ENCODE peak calls at places on chromosomes 3 and 15, in five cellular contexts. F is sciatic nerve, C is body of pancreas, H is NAMALWA, X is small intestine. R is an unnamed sample.

GRCh38 chr3:34843479-34843870 is 795.9 kb upstream of the ARPP21 start:
- DNase-seq in C (no peak), H (no peak), F (no peak), X (no peak), R (no peak)

GRCh38 chr3:156811092-156811862 is 14.9 kb upstream of the LEKR1 start:
- DNase-seq in F (no peak), C (no peak), X (peak; percentile 85), H (no peak), R (no peak)

GRCh38 chr3:27824312-27825200 is 102.4 kb upstream of the EOMES start:
- DNase-seq in H (no peak), X (no peak), C (no peak), F (no peak), R (no peak)

GRCh38 chr3:189625071-189625470 is 6.1 kb upstream of the TP63 start:
- DNase-seq in H (no peak), F (no peak), X (no peak), C (no peak), R (no peak)

GRCh38 chr3:106610362-106610997 is 741.7 kb upstream of the CBLB start:
- DNase-seq in H (no peak), C (no peak), F (no peak), X (no peak), R (no peak)

GRCh38 chr15:58987036-58987435 is 427 bp upstream of the RNF111 start:
- DNase-seq in H (no peak), X (peak; percentile 55), C (no peak), F (no peak), R (no peak)

GRCh38 chr3:45178131-45179023 is 32.2 kb upstream of the CDCP1 start:
- DNase-seq in X (no peak), H (no peak), F (no peak), C (peak; percentile 18), R (no peak)

GRCh38 chr15:101376615-101377395 is 81.8 kb upstream of the SNRPA1 start:
- DNase-seq in H (no peak), X (no peak), F (peak; percentile 28), C (no peak), R (no peak)

GRCh38 chr15:74997161-74997942 is 2.0 kb downstream of the SCAMP5 start:
- DNase-seq in H (no peak), C (peak; percentile 33), X (peak; percentile 51), F (no peak), R (no peak)

GRCh38 chr15:27538325-27538724 is 560.8 kb downstream of the OCA2 start:
- DNase-seq in H (no peak), F (no peak), C (no peak), X (no peak), R (no peak)

GRCh38 chr3:18069564-18069963 is 327.1 kb upstream of the TBC1D5 start:
- DNase-seq in F (no peak), X (no peak), C (no peak), H (no peak), R (no peak)

GRCh38 chr3:54122802-54123537 is 618 bp downstream of the CACNA2D3 start:
- DNase-seq in H (no peak), X (no peak), C (no peak), F (no peak), R (no peak)

GRCh38 chr3:148158210-148158609 is 539.5 kb upstream of the AGTR1 start:
- DNase-seq in C (no peak), X (no peak), H (no peak), F (no peak), R (no peak)

GRCh38 chr3:113287818-113288648 is 76.7 kb downstream of the BOC start:
- DNase-seq in F (no peak), X (peak; percentile 53), C (peak; percentile 70), H (peak; percentile 72), R (peak; percentile 70)

GRCh38 chr3:172046268-172046915 is 7.0 kb downstream of the FNDC3B start:
- DNase-seq in X (no peak), C (no peak), H (no peak), F (no peak), R (no peak)

GRCh38 chr3:12194209-12194608 is 35.5 kb upstream of the TIMP4 start:
- DNase-seq in F (no peak), X (peak; percentile 36), H (no peak), C (no peak), R (no peak)

GRCh38 chr3:122989856-122990575 is 37.5 kb downstream of the SEMA5B start:
- DNase-seq in H (no peak), C (no peak), X (no peak), F (no peak), R (no peak)

GRCh38 chr15:82021992-82022391 is 23.8 kb downstream of the MEX3B start:
- DNase-seq in F (no peak), X (no peak), H (no peak), C (no peak), R (no peak)

GRCh38 chr15:86555939-86556725 is 476.5 kb downstream of the AGBL1 start:
- DNase-seq in F (no peak), C (no peak), H (no peak), X (peak; percentile 26), R (no peak)

GRCh38 chr3:37737134-37737533 is 124.5 kb upstream of the CTDSPL start:
- DNase-seq in F (no peak), H (no peak), C (no peak), X (no peak), R (no peak)

GRCh38 chr15:79682285-79682684 is 214.5 kb downstream of the MTHFS start:
- DNase-seq in C (no peak), X (no peak), H (no peak), F (peak; percentile 69), R (no peak)

GRCh38 chr3:172098698-172099494 is 59.5 kb downstream of the FNDC3B start:
- DNase-seq in C (no peak), F (no peak), H (no peak), X (no peak), R (no peak)

GRCh38 chr15:86571873-86572272 is 492.2 kb downstream of the AGBL1 start:
- DNase-seq in H (no peak), F (no peak), C (no peak), X (no peak), R (no peak)

GRCh38 chr3:78204977-78205376 is 1165.1 kb downstream of the ROBO2 start:
- DNase-seq in F (no peak), X (no peak), C (no peak), H (no peak), R (no peak)

GRCh38 chr3:52860424-52860768 is 25.6 kb upstream of the MUSTN1 start:
- DNase-seq in H (no peak), C (no peak), F (no peak), X (no peak), R (no peak)

GRCh38 chr3:124951511-124952390 is 17.2 kb upstream of the MUC13 start:
- DNase-seq in X (peak; percentile 94), C (no peak), F (no peak), H (no peak), R (peak; percentile 76)

GRCh38 chr3:541328-541727 is 344.8 kb downstream of the CHL1 start:
- DNase-seq in F (no peak), C (no peak), X (no peak), H (no peak), R (no peak)

GRCh38 chr15:70488002-70488605 is 275.3 kb downstream of the UACA start:
- DNase-seq in C (peak; percentile 77), H (peak; percentile 70), F (peak; percentile 88), X (peak; percentile 70), R (peak; percentile 75)